ENCODE peak calls at places on chromosomes 1 and 21, in seven cellular contexts. S is EL, V is fibroblast of gingiva, E is left cardiac atrium, H is M059J, B is mesendoderm, N is GM12865. C is an unnamed sample.

GRCh38 chr1:165313906-165314305 is 42.6 kb downstream of the LMX1A start:
- DNase-seq in S (no peak), V (no peak), B (peak), N (no peak), E (no peak), H (no peak), C (no peak)

GRCh38 chr1:30700528-30701265 is 22.7 kb downstream of the MATN1 start:
- DNase-seq in H (peak), E (no peak), S (peak), N (no peak), B (no peak), V (peak), C (peak)

GRCh38 chr1:227190321-227190720 is 128.0 kb downstream of the CDC42BPA start:
- DNase-seq in N (no peak), H (no peak), B (no peak), S (no peak), V (no peak), E (no peak), C (no peak)

GRCh38 chr1:147270721-147271120 is 28.2 kb downstream of the CHD1L start:
- DNase-seq in B (no peak), E (no peak), V (no peak), S (no peak), H (peak), N (no peak), C (no peak)

GRCh38 chr1:201419737-201420607 is 1.6 kb downstream of the TNNI1 start:
- DNase-seq in N (peak), V (no peak), H (peak), B (peak), S (peak), E (no peak), C (no peak)

GRCh38 chr1:183583466-183583865 is 6.8 kb downstream of the NCF2 start:
- DNase-seq in V (peak), B (no peak), N (no peak), E (no peak), S (no peak), H (no peak), C (no peak)

GRCh38 chr1:236425031-236425663 is 31.1 kb downstream of the EDARADD start:
- DNase-seq in S (no peak), H (no peak), V (no peak), E (no peak), N (peak), B (no peak), C (no peak)

GRCh38 chr1:17948594-17948993 is 159.0 kb upstream of the IGSF21 start:
- DNase-seq in N (no peak), V (no peak), E (no peak), H (no peak), B (no peak), S (no peak), C (no peak)

GRCh38 chr1:85576256-85576641 is 4.3 kb upstream of the CCN1 start:
- DNase-seq in B (no peak), S (no peak), E (no peak), V (no peak), N (no peak), H (no peak), C (no peak)

GRCh38 chr1:212366901-212367300 is 47.8 kb downstream of the PACC1 start:
- DNase-seq in V (peak), H (peak), B (no peak), N (no peak), S (peak), E (no peak), C (no peak)

GRCh38 chr1:8004803-8005573 is 21.1 kb downstream of the ERRFI1 start:
- DNase-seq in B (peak), S (peak), V (peak), N (no peak), E (peak), H (peak), C (peak)

GRCh38 chr1:4137621-4138390 is 237.7 kb upstream of the C1orf174 start:
- DNase-seq in S (no peak), E (no peak), V (no peak), N (no peak), B (peak), H (no peak), C (no peak)

GRCh38 chr1:100391675-100392074 is 39.4 kb downstream of the CDC14A start:
- DNase-seq in B (no peak), E (no peak), N (no peak), H (no peak), S (no peak), V (no peak), C (no peak)

GRCh38 chr21:34983680-34984086 is 65.4 kb downstream of the RUNX1 start:
- DNase-seq in V (peak), B (no peak), N (no peak), E (no peak), S (peak), H (peak), C (no peak)

GRCh38 chr1:8663915-8664331 is 153.5 kb downstream of the RERE start:
- DNase-seq in H (peak), E (no peak), S (no peak), B (no peak), V (peak), N (peak), C (no peak)

GRCh38 chr1:244863491-244864252 is 671 bp downstream of the HNRNPU start:
- DNase-seq in B (peak), N (no peak), E (peak), V (no peak), H (no peak), S (no peak), C (peak)

GRCh38 chr1:160024195-160024905 is 7.4 kb downstream of the PIGM start:
- DNase-seq in N (no peak), S (no peak), B (no peak), V (no peak), H (no peak), E (no peak), C (no peak)

GRCh38 chr1:8133657-8134430 is 107.7 kb upstream of the ERRFI1 start:
- DNase-seq in B (no peak), N (no peak), S (peak), V (peak), E (peak), H (peak), C (peak)

GRCh38 chr21:14959343-14959742 is 105.5 kb downstream of the NRIP1 start:
- DNase-seq in V (no peak), N (no peak), H (no peak), B (no peak), E (no peak), S (peak), C (no peak)

GRCh38 chr1:41733021-41733420 is 185.7 kb downstream of the HIVEP3 start:
- DNase-seq in S (no peak), B (no peak), V (no peak), E (peak), H (peak), N (no peak), C (no peak)

GRCh38 chr1:205375816-205376545 is 19.3 kb upstream of the KLHDC8A start:
- DNase-seq in H (peak), N (no peak), E (no peak), V (no peak), B (peak), S (peak), C (no peak)

GRCh38 chr1:223199094-223199647 is 56.1 kb upstream of the TLR5 start:
- DNase-seq in S (no peak), H (peak), E (no peak), V (no peak), B (no peak), N (no peak), C (no peak)

GRCh38 chr1:192639607-192640368 is 3.8 kb downstream of the RGS13 start:
- DNase-seq in B (no peak), H (peak), V (no peak), S (peak), N (peak), E (no peak), C (no peak)

GRCh38 chr1:89635825-89636815 is 3.2 kb downstream of the LRRC8C start:
- DNase-seq in B (no peak), N (no peak), H (peak), E (no peak), S (peak), V (no peak), C (no peak)

GRCh38 chr1:196558424-196558823 is 49.8 kb downstream of the KCNT2 start:
- DNase-seq in S (peak), V (peak), B (peak), H (peak), N (peak), E (no peak), C (no peak)

GRCh38 chr1:46342084-46342656 is 1.6 kb downstream of the NSUN4 start:
- DNase-seq in S (peak), E (no peak), B (peak), V (no peak), H (peak), N (peak), C (no peak)

GRCh38 chr1:232643227-232643626 is 13.3 kb upstream of the SIPA1L2 start:
- DNase-seq in E (no peak), V (no peak), S (no peak), H (no peak), N (no peak), B (no peak), C (no peak)